ENCODE peak calls at places on chromosome 13, in five cellular contexts. F is body of pancreas, W is tibial nerve, M is suprapubic skin, H is ovary. U is an unnamed sample.

GRCh38 chr13:86409466-86410241 is 610.4 kb upstream of the SLITRK6 start:
- DNase-seq in M (no peak), F (no peak), H (no peak), W (no peak), U (no peak)

GRCh38 chr13:108276060-108276459 is 6.5 kb downstream of the TNFSF13B start:
- DNase-seq in H (peak; percentile 33), W (peak; percentile 52), M (peak; percentile 62), F (no peak), U (peak; percentile 45)

GRCh38 chr13:83150616-83151307 is 731.5 kb downstream of the SLITRK1 start:
- DNase-seq in W (no peak), F (no peak), H (no peak), M (no peak), U (no peak)

GRCh38 chr13:71260246-71260645 is 606.8 kb downstream of the DACH1 start:
- DNase-seq in H (no peak), M (no peak), F (no peak), W (no peak), U (no peak)

GRCh38 chr13:44815507-44816074 is 173.7 kb downstream of the NUFIP1 start:
- DNase-seq in M (no peak), H (peak; percentile 39), F (peak; percentile 69), W (peak; percentile 22), U (peak; percentile 32)

GRCh38 chr13:39341238-39341637 is 261.8 kb downstream of the LHFPL6 start:
- DNase-seq in H (no peak), W (no peak), M (no peak), F (no peak), U (no peak)

GRCh38 chr13:56850852-56851251 is 289.9 kb upstream of the PRR20A start:
- DNase-seq in M (no peak), H (no peak), W (no peak), F (no peak), U (no peak)

GRCh38 chr13:51837016-51837415 is 8.0 kb downstream of the TMEM272 start:
- DNase-seq in M (no peak), F (no peak), H (no peak), W (no peak), U (no peak)

GRCh38 chr13:89748716-89749115 is 1598.8 kb upstream of the MIR17HG start:
- DNase-seq in W (no peak), M (no peak), H (no peak), F (no peak), U (no peak)

GRCh38 chr13:98470920-98471319 is 106.0 kb downstream of the STK24 start:
- DNase-seq in W (no peak), H (no peak), M (peak; percentile 37), F (no peak), U (no peak)

GRCh38 chr13:75236774-75237173 is 245.2 kb downstream of the TBC1D4 start:
- DNase-seq in F (no peak), M (no peak), W (no peak), H (no peak), U (no peak)

GRCh38 chr13:98467263-98467985 is 109.5 kb downstream of the STK24 start:
- DNase-seq in M (peak; percentile 27), H (no peak), W (no peak), F (no peak), U (no peak)

GRCh38 chr13:98585946-98586345 is 9.0 kb upstream of the STK24 start:
- DNase-seq in H (no peak), F (no peak), W (no peak), M (no peak), U (no peak)

GRCh38 chr13:61286148-61286745 is 129.4 kb downstream of the PCDH20 start:
- DNase-seq in M (no peak), W (no peak), H (no peak), F (no peak), U (no peak)

GRCh38 chr13:98909016-98909415 is 68.8 kb downstream of the DOCK9 start:
- DNase-seq in W (no peak), H (no peak), M (no peak), F (no peak), U (no peak)

GRCh38 chr13:98461525-98462240 is 115.2 kb downstream of the STK24 start:
- DNase-seq in W (no peak), F (no peak), H (no peak), M (peak; percentile 50), U (no peak)

GRCh38 chr13:66348745-66349720 is 881.1 kb downstream of the PCDH9 start:
- DNase-seq in F (peak; percentile 20), W (no peak), M (no peak), H (no peak), U (no peak)

GRCh38 chr13:78940444-78940843 is 281.5 kb upstream of the OBI1 start:
- DNase-seq in W (no peak), M (no peak), H (no peak), F (no peak), U (no peak)

GRCh38 chr13:68291595-68291994 is 1061.5 kb upstream of the PCDH9 start:
- DNase-seq in W (no peak), F (peak; percentile 18), M (no peak), H (no peak), U (no peak)

GRCh38 chr13:88257706-88258105 is 586.5 kb downstream of the SLITRK5 start:
- DNase-seq in F (no peak), H (no peak), W (no peak), M (no peak), U (no peak)

GRCh38 chr13:35838356-35838755 is 292.8 kb downstream of the DCLK1 start:
- DNase-seq in H (no peak), M (no peak), W (no peak), F (no peak), U (no peak)

GRCh38 chr13:34640179-34640929 is 301.7 kb upstream of the NBEA start:
- DNase-seq in M (no peak), H (no peak), W (no peak), F (no peak), U (no peak)

GRCh38 chr13:21638319-21639282 is 32.3 kb upstream of the FGF9 start:
- DNase-seq in M (no peak), F (peak; percentile 17), H (no peak), W (peak; percentile 50), U (peak; percentile 54)

GRCh38 chr13:87295636-87296035 is 375.5 kb upstream of the SLITRK5 start:
- DNase-seq in H (no peak), M (no peak), F (no peak), W (no peak), U (no peak)

GRCh38 chr13:18971576-18972219 is 209.9 kb downstream of the TUBA3C start:
- DNase-seq in F (no peak), M (no peak), H (no peak), W (no peak), U (no peak)

GRCh38 chr13:49308977-49309408 is 61.3 kb downstream of the CDADC1 start:
- DNase-seq in M (no peak), F (peak; percentile 88), W (peak; percentile 43), H (peak; percentile 71), U (no peak)

GRCh38 chr13:42174344-42175162 is 97.4 kb upstream of the AKAP11 start:
- DNase-seq in W (no peak), H (no peak), M (no peak), F (no peak), U (no peak)

GRCh38 chr13:52010890-52011689 is at the start of gene ATP7B:
- DNase-seq in H (no peak), F (no peak), M (peak; percentile 68), W (no peak), U (peak; percentile 36)

GRCh38 chr13:36778083-36778671 is 40.8 kb upstream of the RFXAP start:
- DNase-seq in F (no peak), M (no peak), W (no peak), H (no peak), U (no peak)

GRCh38 chr13:37192986-37193385 is 87.5 kb upstream of the CSNK1A1L start:
- DNase-seq in F (no peak), W (no peak), M (no peak), H (no peak), U (no peak)

GRCh38 chr13:109781384-109782065 is 4.9 kb downstream of the IRS2 start:
- DNase-seq in F (no peak), H (peak; percentile 72), M (no peak), W (no peak), U (peak; percentile 66)
- H3K4me3 ChIP-seq in F (no peak overlapping the region), H (peak overlapping the region; percentile 45), M (peak overlapping the region; percentile 84), W (peak overlapping the region; percentile 33), U (peak overlapping the region; percentile 81)

GRCh38 chr13:29161653-29162052 is 341.5 kb downstream of the MTUS2 start:
- DNase-seq in H (no peak), F (no peak), W (no peak), M (no peak), U (no peak)
- TF ChIP-seq POLR2A in H (no peak), F (no peak), W (no peak), M (no peak), U (no peak)

DNA sequence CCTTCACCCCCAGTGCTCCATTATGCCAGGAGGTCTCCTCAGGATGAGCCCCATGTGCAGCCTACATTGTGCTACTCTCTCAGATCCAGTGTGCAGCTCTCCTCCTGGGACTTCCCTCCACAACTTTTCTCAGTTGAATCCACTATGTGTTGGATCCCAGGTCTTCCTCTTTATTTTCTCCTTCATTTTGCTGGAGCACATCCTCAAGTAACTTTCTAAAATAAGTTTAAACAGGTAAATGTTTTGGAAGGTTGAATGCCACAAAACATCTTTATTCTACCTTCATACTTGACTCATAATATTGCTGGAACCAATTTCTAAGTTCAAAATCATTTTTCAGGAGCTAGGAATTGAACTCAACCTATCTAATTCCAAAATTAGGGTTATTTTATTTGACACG is 52.1 kb downstream of the C13orf46 start:
- DNase-seq in M (no peak), W (no peak), H (no peak), F (no peak), U (no peak)
- TF ChIP-seq CTCF in M (no peak), W (no peak), H (no peak), F (no peak), U (no peak)

GRCh38 chr13:25847145-25847544 is 204.7 kb downstream of the SHISA2 start:
- DNase-seq in F (no peak), M (no peak), H (no peak), W (no peak), U (no peak)
- H3K4me3 ChIP-seq in F (no peak overlapping the region), M (no peak overlapping the region), H (no peak overlapping the region), W (no peak overlapping the region), U (no peak overlapping the region)

GRCh38 chr13:27171244-27171829 is at the start of gene USP12:
- DNase-seq in H (peak; percentile 55), F (no peak), W (peak; percentile 14), M (peak; percentile 77), U (peak; percentile 35)
- TF ChIP-seq POLR2A in H (no peak), F (no peak), W (peak; percentile 58), M (peak; percentile 60), U (no peak)

GRCh38 chr13:111792956-111793355 is 274.0 kb upstream of the SOX1 start:
- DNase-seq in H (no peak), W (no peak), M (no peak), F (no peak), U (no peak)
- TF ChIP-seq CTCF in H (no peak), W (no peak), M (no peak), F (no peak), U (no peak)